ENCODE peak calls at places on chromosomes 12 and 14, in seven cellular contexts. One of them, this sample, is unnamed.

GRCh38 chr14:53857625-53858343 is 98.8 kb downstream of the BMP4 start:
- DNase-seq in AG10803: no peak
- DNase-seq in cardiac muscle cell: no peak
- DNase-seq in A549: no peak
- DNase-seq in AG04449: no peak
- DNase-seq in body of pancreas: no peak
- DNase-seq in fibroblast of pulmonary artery: no peak
- DNase-seq in this sample: no peak

GRCh38 chr12:56521209-56521589 is 421 bp upstream of the RBMS2 start:
- DNase-seq in AG04449: no peak
- DNase-seq in cardiac muscle cell: no peak
- DNase-seq in fibroblast of pulmonary artery: no peak
- DNase-seq in body of pancreas: no peak
- DNase-seq in AG10803: no peak
- DNase-seq in A549: no peak
- DNase-seq in this sample: no peak

GRCh38 chr14:42002139-42002538 is 395.5 kb downstream of the LRFN5 start:
- DNase-seq in AG04449: no peak
- DNase-seq in AG10803: peak; percentile 2
- DNase-seq in body of pancreas: no peak
- DNase-seq in fibroblast of pulmonary artery: peak; percentile 42
- DNase-seq in A549: no peak
- DNase-seq in cardiac muscle cell: no peak
- DNase-seq in this sample: no peak

GRCh38 chr14:104877066-104877805 is 12.2 kb downstream of the CEP170B start:
- DNase-seq in AG10803: no peak
- DNase-seq in A549: no peak
- DNase-seq in body of pancreas: no peak
- DNase-seq in AG04449: no peak
- DNase-seq in fibroblast of pulmonary artery: no peak
- DNase-seq in cardiac muscle cell: no peak
- DNase-seq in this sample: no peak

GRCh38 chr14:66244834-66245233 is 241.3 kb upstream of the CCDC196 start:
- DNase-seq in cardiac muscle cell: no peak
- DNase-seq in A549: no peak
- DNase-seq in AG10803: no peak
- DNase-seq in fibroblast of pulmonary artery: no peak
- DNase-seq in body of pancreas: no peak
- DNase-seq in AG04449: no peak
- DNase-seq in this sample: no peak

GRCh38 chr12:33575346-33575745 is 135.7 kb upstream of the SYT10 start:
- DNase-seq in fibroblast of pulmonary artery: no peak
- DNase-seq in AG10803: no peak
- DNase-seq in AG04449: no peak
- DNase-seq in A549: no peak
- DNase-seq in body of pancreas: no peak
- DNase-seq in cardiac muscle cell: no peak
- DNase-seq in this sample: no peak

GRCh38 chr12:9741726-9742125 is 8.8 kb upstream of the CLECL1 start:
- DNase-seq in body of pancreas: peak; percentile 18
- DNase-seq in AG04449: no peak
- DNase-seq in cardiac muscle cell: no peak
- DNase-seq in fibroblast of pulmonary artery: no peak
- DNase-seq in A549: no peak
- DNase-seq in AG10803: no peak
- DNase-seq in this sample: no peak

GRCh38 chr12:102343361-102344121 is 136.8 kb downstream of the IGF1 start:
- DNase-seq in AG10803: no peak
- DNase-seq in body of pancreas: peak; percentile 29
- DNase-seq in A549: peak; percentile 9
- DNase-seq in AG04449: no peak
- DNase-seq in fibroblast of pulmonary artery: peak; percentile 33
- DNase-seq in cardiac muscle cell: no peak
- DNase-seq in this sample: no peak

GRCh38 chr12:49636979-49637378 is 13.6 kb downstream of the PRPF40B start:
- DNase-seq in AG10803: peak; percentile 67
- DNase-seq in fibroblast of pulmonary artery: peak; percentile 81
- DNase-seq in AG04449: no peak
- DNase-seq in body of pancreas: peak; percentile 64
- DNase-seq in A549: peak; percentile 81
- DNase-seq in cardiac muscle cell: peak; percentile 67
- DNase-seq in this sample: peak; percentile 60

GRCh38 chr14:81303258-81303935 is 82.6 kb upstream of the GTF2A1 start:
- DNase-seq in A549: no peak
- DNase-seq in body of pancreas: peak; percentile 95
- DNase-seq in fibroblast of pulmonary artery: no peak
- DNase-seq in AG04449: no peak
- DNase-seq in AG10803: no peak
- DNase-seq in cardiac muscle cell: no peak
- DNase-seq in this sample: no peak

GRCh38 chr12:49264466-49264872 is 413 bp upstream of the TUBA1C start:
- DNase-seq in body of pancreas: no peak
- DNase-seq in AG10803: no peak
- DNase-seq in cardiac muscle cell: peak; percentile 42
- DNase-seq in AG04449: no peak
- DNase-seq in A549: peak; percentile 58
- DNase-seq in fibroblast of pulmonary artery: peak; percentile 29
- DNase-seq in this sample: no peak

GRCh38 chr12:53530920-53531319 is 23.6 kb upstream of the NPFF start:
- DNase-seq in AG04449: no peak
- DNase-seq in body of pancreas: no peak
- DNase-seq in AG10803: peak; percentile 26
- DNase-seq in fibroblast of pulmonary artery: no peak
- DNase-seq in A549: no peak
- DNase-seq in cardiac muscle cell: no peak
- DNase-seq in this sample: peak; percentile 72

DNA sequence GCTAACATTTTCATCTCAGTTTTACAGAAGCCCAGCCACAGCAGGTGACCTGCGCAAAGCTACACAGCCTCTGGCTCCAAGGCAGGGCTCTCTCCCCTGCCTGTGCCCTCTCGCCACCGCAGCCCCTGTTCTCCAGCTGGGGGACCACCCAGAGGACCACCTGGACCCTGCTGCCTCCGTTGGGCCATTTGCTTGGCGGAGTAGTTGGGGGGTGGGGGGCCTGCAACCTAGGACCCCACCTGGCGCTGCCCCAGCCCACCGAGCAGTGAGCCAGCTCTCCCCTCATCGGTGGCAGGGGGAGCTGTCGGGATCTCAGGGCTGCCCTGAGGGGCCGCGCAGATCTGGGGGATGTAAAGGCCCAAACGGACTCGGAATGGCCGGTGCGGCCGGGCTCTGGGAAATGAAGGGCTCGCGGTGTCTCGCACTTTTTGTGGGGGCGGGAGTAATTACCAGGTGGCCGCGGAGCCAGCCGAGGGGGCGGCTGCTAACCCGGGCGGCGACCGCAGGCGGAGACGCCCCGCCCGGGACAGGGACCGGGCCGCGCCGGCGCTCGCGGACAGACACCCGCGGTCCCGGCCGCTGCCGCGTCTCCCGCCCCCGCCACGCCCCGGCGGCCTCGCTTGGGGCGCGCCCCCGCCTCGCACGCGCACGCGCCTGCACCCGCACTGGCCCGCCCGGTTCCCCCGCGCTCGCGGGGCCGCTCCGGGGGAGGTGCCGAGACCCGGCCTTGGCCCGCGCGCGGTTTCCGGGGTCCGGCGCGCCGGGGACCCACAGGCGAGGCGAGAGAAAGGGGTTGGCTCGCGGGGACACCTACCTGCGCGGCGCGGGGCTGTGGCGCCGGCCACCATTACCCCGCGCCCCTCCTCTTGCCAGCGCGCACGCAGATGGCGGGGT is 8.6 kb upstream of the GPR68 start:
- DNase-seq in A549: peak; percentile 28
- DNase-seq in body of pancreas: no peak
- DNase-seq in AG10803: no peak
- DNase-seq in fibroblast of pulmonary artery: no peak
- DNase-seq in AG04449: no peak
- DNase-seq in cardiac muscle cell: peak; percentile 55
- DNase-seq in this sample: no peak
- TF ChIP-seq CTCF in A549: no peak
- TF ChIP-seq CTCF in body of pancreas: no peak
- TF ChIP-seq CTCF in AG10803: no peak
- TF ChIP-seq CTCF in fibroblast of pulmonary artery: no peak
- TF ChIP-seq CTCF in AG04449: peak; percentile 30
- TF ChIP-seq CTCF in cardiac muscle cell: peak; percentile 14
- TF ChIP-seq CTCF in this sample: peak; percentile 33

GRCh38 chr12:111431772-111432171 is 26.0 kb downstream of the SH2B3 start:
- DNase-seq in AG04449: no peak
- DNase-seq in cardiac muscle cell: no peak
- DNase-seq in A549: no peak
- DNase-seq in fibroblast of pulmonary artery: peak; percentile 32
- DNase-seq in body of pancreas: no peak
- DNase-seq in AG10803: no peak
- DNase-seq in this sample: no peak
- TF ChIP-seq CTCF in AG04449: no peak
- TF ChIP-seq CTCF in cardiac muscle cell: no peak
- TF ChIP-seq CTCF in A549: no peak
- TF ChIP-seq CTCF in fibroblast of pulmonary artery: no peak
- TF ChIP-seq CTCF in body of pancreas: no peak
- TF ChIP-seq CTCF in AG10803: no peak
- TF ChIP-seq CTCF in this sample: no peak

GRCh38 chr14:87863047-87863446 is 129.9 kb downstream of the GALC start:
- DNase-seq in body of pancreas: no peak
- DNase-seq in cardiac muscle cell: no peak
- DNase-seq in fibroblast of pulmonary artery: no peak
- DNase-seq in AG04449: no peak
- DNase-seq in AG10803: no peak
- DNase-seq in A549: no peak
- DNase-seq in this sample: no peak

GRCh38 chr14:87868920-87869319 is 124.1 kb downstream of the GALC start:
- DNase-seq in AG04449: no peak
- DNase-seq in AG10803: no peak
- DNase-seq in body of pancreas: no peak
- DNase-seq in cardiac muscle cell: no peak
- DNase-seq in A549: no peak
- DNase-seq in fibroblast of pulmonary artery: no peak
- DNase-seq in this sample: no peak

GRCh38 chr14:87869619-87870583 is 123.1 kb downstream of the GALC start:
- DNase-seq in AG04449: peak; percentile 52
- DNase-seq in fibroblast of pulmonary artery: peak; percentile 56
- DNase-seq in A549: no peak
- DNase-seq in body of pancreas: no peak
- DNase-seq in cardiac muscle cell: no peak
- DNase-seq in AG10803: peak; percentile 74
- DNase-seq in this sample: peak; percentile 74

GRCh38 chr14:87866116-87866515 is 126.9 kb downstream of the GALC start:
- DNase-seq in body of pancreas: no peak
- DNase-seq in A549: no peak
- DNase-seq in AG10803: no peak
- DNase-seq in AG04449: no peak
- DNase-seq in cardiac muscle cell: no peak
- DNase-seq in fibroblast of pulmonary artery: no peak
- DNase-seq in this sample: no peak

DNA sequence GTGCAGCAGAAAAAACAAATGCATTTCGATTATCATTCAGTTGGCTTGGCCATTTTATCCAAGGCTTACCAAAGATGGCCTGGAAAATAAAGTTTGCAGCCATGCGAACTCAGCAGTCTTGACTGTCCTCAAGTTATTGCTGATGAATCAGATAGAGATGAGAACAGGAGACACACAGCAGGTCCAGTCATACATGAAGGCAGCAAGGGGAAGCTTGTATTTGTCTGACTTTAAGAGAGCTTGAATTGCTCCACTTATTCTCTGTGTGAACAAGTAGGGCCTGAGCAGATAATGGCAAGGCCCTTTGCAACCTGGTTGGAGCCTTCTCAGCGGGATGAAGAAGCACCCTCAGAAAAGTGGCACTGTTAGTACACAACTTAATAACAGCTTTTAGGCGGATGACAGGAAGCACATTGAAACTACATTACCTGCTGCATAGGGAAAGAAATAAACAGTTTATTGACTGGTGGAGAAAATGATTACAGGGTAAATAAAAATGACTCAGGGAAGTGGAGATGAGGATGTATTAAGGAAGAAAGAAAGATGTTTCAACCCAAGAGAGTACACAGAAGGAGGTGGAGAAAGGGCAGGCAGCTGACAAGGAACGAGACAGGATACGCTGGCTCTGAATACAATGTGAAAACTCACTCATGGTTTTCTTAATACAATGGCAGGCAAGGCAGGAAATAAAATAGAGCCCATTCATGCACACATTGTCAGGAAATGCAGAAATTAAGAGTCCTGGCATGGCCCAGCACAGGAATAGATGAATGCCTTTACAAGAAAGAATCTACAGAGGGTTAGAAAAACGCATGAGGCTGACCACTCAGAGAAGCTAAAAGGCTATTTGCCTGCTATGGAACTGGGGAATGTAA is 128.4 kb downstream of the GALC start:
- DNase-seq in fibroblast of pulmonary artery: no peak
- DNase-seq in cardiac muscle cell: no peak
- DNase-seq in AG10803: no peak
- DNase-seq in AG04449: no peak
- DNase-seq in A549: no peak
- DNase-seq in body of pancreas: no peak
- DNase-seq in this sample: no peak
- TF ChIP-seq CTCF in fibroblast of pulmonary artery: no peak
- TF ChIP-seq CTCF in cardiac muscle cell: no peak
- TF ChIP-seq CTCF in AG10803: no peak
- TF ChIP-seq CTCF in AG04449: no peak
- TF ChIP-seq CTCF in A549: no peak
- TF ChIP-seq CTCF in body of pancreas: no peak
- TF ChIP-seq CTCF in this sample: no peak

GRCh38 chr14:63897706-63898105 is 44.9 kb downstream of the SYNE2 start:
- DNase-seq in cardiac muscle cell: peak; percentile 20
- DNase-seq in body of pancreas: no peak
- DNase-seq in AG10803: peak; percentile 70
- DNase-seq in fibroblast of pulmonary artery: peak; percentile 87
- DNase-seq in AG04449: peak; percentile 61
- DNase-seq in A549: no peak
- DNase-seq in this sample: peak; percentile 8

GRCh38 chr14:63893701-63894458 is 41.1 kb downstream of the SYNE2 start:
- DNase-seq in AG04449: peak; percentile 95
- DNase-seq in cardiac muscle cell: peak; percentile 44
- DNase-seq in AG10803: peak; percentile 90
- DNase-seq in A549: no peak
- DNase-seq in body of pancreas: peak; percentile 61
- DNase-seq in fibroblast of pulmonary artery: peak; percentile 98
- DNase-seq in this sample: peak; percentile 61

GRCh38 chr14:63896278-63896720 is 43.5 kb downstream of the SYNE2 start:
- DNase-seq in A549: no peak
- DNase-seq in body of pancreas: peak; percentile 68
- DNase-seq in fibroblast of pulmonary artery: peak; percentile 99
- DNase-seq in cardiac muscle cell: no peak
- DNase-seq in AG10803: peak; percentile 84
- DNase-seq in AG04449: peak; percentile 33
- DNase-seq in this sample: peak; percentile 20

GRCh38 chr14:63891148-63891964 is 38.6 kb downstream of the SYNE2 start:
- DNase-seq in AG10803: no peak
- DNase-seq in A549: no peak
- DNase-seq in AG04449: no peak
- DNase-seq in cardiac muscle cell: no peak
- DNase-seq in fibroblast of pulmonary artery: peak; percentile 41
- DNase-seq in body of pancreas: peak; percentile 60
- DNase-seq in this sample: no peak

DNA sequence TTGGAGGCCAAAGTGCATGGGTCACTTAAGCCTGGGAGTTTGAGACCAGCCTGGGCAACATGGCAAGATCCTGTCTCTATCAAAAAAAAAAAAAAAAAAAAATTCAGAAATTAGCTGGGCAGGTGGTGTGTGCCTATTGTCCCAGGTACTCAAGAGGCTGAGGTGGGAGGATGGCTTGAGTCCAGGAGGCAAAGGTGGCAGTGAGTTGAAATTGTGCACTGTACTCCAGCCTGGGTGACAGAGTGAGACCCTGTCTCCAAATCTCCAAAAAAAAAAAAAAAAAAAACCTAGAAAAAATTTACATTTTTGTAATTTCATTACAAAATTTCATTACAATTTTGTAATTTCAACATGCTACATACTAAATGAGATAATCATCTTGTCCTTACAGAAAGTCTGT is 42.7 kb downstream of the SYNE2 start:
- DNase-seq in body of pancreas: no peak
- DNase-seq in fibroblast of pulmonary artery: no peak
- DNase-seq in AG04449: no peak
- DNase-seq in AG10803: no peak
- DNase-seq in A549: no peak
- DNase-seq in cardiac muscle cell: no peak
- DNase-seq in this sample: no peak
- TF ChIP-seq CTCF in body of pancreas: no peak
- TF ChIP-seq CTCF in fibroblast of pulmonary artery: no peak
- TF ChIP-seq CTCF in AG04449: no peak
- TF ChIP-seq CTCF in AG10803: no peak
- TF ChIP-seq CTCF in A549: no peak
- TF ChIP-seq CTCF in cardiac muscle cell: no peak
- TF ChIP-seq CTCF in this sample: no peak

This sample was measured in HFFc6.